ENCODE peak calls at places on chromosome 18, in seven cellular contexts. Q is RWPE1; X is brain microvascular endothelial cell; V is CD8-positive, alpha-beta memory T cell; S is pancreas; K is mammary epithelial cell; W is IMR-90. H is an unnamed sample.
A peak's percentile ranks its signal among the peaks of the same experiment; 100 is the strongest.

GRCh38 chr18:22604986-22605421 is 187.3 kb upstream of the CTAGE1 start:
- DNase-seq in W (no peak), Q (no peak), V (no peak), X (no peak), K (peak; percentile 77), S (no peak), H (no peak)

GRCh38 chr18:79129120-79129519 is 59.9 kb downstream of the ATP9B start:
- DNase-seq in K (no peak), V (no peak), X (no peak), Q (no peak), W (no peak), S (no peak), H (no peak)

GRCh38 chr18:78976697-78977626 is 2.7 kb upstream of the SALL3 start:
- DNase-seq in W (no peak), Q (no peak), K (no peak), V (no peak), X (no peak), S (no peak), H (no peak)

GRCh38 chr18:76457475-76457874 is 37.6 kb downstream of the ZNF516 start:
- DNase-seq in X (no peak), Q (no peak), S (no peak), W (peak; percentile 30), K (no peak), V (no peak), H (no peak)

GRCh38 chr18:21912339-21913239 is 172.0 kb downstream of the MIB1 start:
- DNase-seq in S (no peak), K (no peak), Q (no peak), X (no peak), W (no peak), V (no peak), H (peak; percentile 41)

GRCh38 chr18:22391571-22392359 is 25.9 kb downstream of the CTAGE1 start:
- DNase-seq in X (peak; percentile 98), W (peak; percentile 96), V (peak; percentile 45), S (no peak), K (peak; percentile 99), Q (peak; percentile 65), H (peak; percentile 84)

GRCh38 chr18:50429207-50429948 is 54.5 kb downstream of the SKA1 start:
- DNase-seq in S (no peak), X (peak; percentile 22), W (peak; percentile 12), V (no peak), K (no peak), Q (peak; percentile 5), H (peak; percentile 66)

GRCh38 chr18:22643731-22644130 is 226.0 kb upstream of the CTAGE1 start:
- DNase-seq in K (no peak), S (no peak), V (no peak), Q (no peak), X (no peak), W (peak; percentile 12), H (peak; percentile 32)

GRCh38 chr18:57898506-57899124 is 95.5 kb upstream of the ATP8B1 start:
- DNase-seq in W (peak; percentile 94), X (no peak), S (no peak), Q (no peak), K (peak; percentile 88), V (no peak), H (peak; percentile 56)

GRCh38 chr18:13909541-13909940 is 5.8 kb downstream of the MC2R start:
- DNase-seq in K (no peak), X (no peak), W (no peak), V (no peak), Q (no peak), S (no peak), H (no peak)

GRCh38 chr18:2096581-2096980 is 474.7 kb downstream of the METTL4 start:
- DNase-seq in K (peak; percentile 39), Q (no peak), S (no peak), W (no peak), X (no peak), V (no peak), H (no peak)

GRCh38 chr18:13836559-13836958 is 12.6 kb downstream of the MC5R start:
- DNase-seq in K (no peak), W (no peak), S (no peak), Q (no peak), V (no peak), X (no peak), H (no peak)

GRCh38 chr18:76412010-76412817 is 82.8 kb downstream of the ZNF516 start:
- DNase-seq in W (no peak), V (no peak), S (no peak), X (peak; percentile 12), Q (no peak), K (no peak), H (no peak)

GRCh38 chr18:35136248-35136647 is 95.0 kb downstream of the MAPRE2 start:
- DNase-seq in W (no peak), V (no peak), S (no peak), K (no peak), Q (no peak), X (no peak), H (no peak)

GRCh38 chr18:22935431-22935830 is 2.3 kb downstream of the RBBP8 start:
- DNase-seq in S (no peak), Q (no peak), K (peak; percentile 17), V (no peak), W (no peak), X (no peak), H (no peak)

GRCh38 chr18:46622999-46623398 is 34.0 kb downstream of the LOXHD1 start:
- DNase-seq in V (no peak), S (no peak), K (peak; percentile 16), Q (peak; percentile 8), X (no peak), W (peak; percentile 15), H (peak; percentile 25)

GRCh38 chr18:46622451-46622850 is 34.6 kb downstream of the LOXHD1 start:
- DNase-seq in K (no peak), W (no peak), Q (no peak), V (no peak), S (no peak), X (no peak), H (no peak)

GRCh38 chr18:46625069-46625468 is 32.0 kb downstream of the LOXHD1 start:
- DNase-seq in K (no peak), V (no peak), X (no peak), W (no peak), Q (no peak), S (no peak), H (no peak)

GRCh38 chr18:46624127-46624526 is 32.9 kb downstream of the LOXHD1 start:
- DNase-seq in Q (no peak), W (no peak), K (no peak), X (no peak), S (no peak), V (no peak), H (peak; percentile 13)

GRCh38 chr18:46623541-46623940 is 33.5 kb downstream of the LOXHD1 start:
- DNase-seq in S (no peak), Q (no peak), W (no peak), X (no peak), V (no peak), K (peak; percentile 6), H (peak; percentile 10)
- H3K27ac ChIP-seq in S (no peak overlapping the region), Q (peak overlapping the region; percentile 15), W (no peak overlapping the region), X (no peak overlapping the region), V (no peak overlapping the region), K (no peak overlapping the region), H (no peak overlapping the region)

DNA sequence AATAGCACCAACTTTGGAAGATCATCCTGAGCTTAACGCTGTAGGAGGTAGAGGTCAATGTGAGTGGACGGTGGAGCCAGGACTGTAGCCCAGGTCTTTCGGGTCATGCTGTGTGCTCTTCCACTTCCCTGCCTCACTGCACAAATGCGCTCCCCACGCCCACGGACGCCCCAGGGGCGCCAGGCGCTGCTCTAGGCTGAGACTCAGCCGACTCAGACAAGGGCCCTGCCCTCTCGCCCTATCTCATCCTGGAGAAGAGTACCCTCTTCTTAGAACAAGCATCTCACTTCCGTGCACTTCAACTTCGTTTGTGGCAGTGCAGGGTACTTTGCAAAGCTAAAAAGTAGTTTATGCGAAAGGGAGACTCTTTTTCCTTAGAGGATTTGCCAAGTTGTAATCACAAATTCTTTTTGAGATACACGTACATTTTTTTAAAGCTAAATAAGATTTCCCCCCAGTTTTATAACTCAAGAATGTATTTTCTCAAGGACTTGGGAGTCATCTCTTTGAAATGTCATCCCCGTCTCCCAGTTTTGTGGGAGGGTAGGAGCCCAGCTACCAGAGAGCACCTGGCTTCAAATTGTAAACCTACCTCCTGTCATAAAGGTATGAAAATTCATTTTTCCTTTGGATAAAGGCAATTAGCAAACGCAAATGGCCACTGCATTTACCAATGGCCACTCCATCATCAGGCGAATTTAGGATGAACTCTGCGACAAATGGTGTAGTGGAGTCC is 1.2 kb upstream of the PRELID3A start:
- DNase-seq in K (no peak), V (no peak), X (no peak), Q (no peak), S (no peak), W (no peak), H (no peak)
- H3K27ac ChIP-seq in K (no peak overlapping the region), V (no peak overlapping the region), X (no peak overlapping the region), Q (no peak overlapping the region), S (no peak overlapping the region), W (no peak overlapping the region), H (no peak overlapping the region)

DNA sequence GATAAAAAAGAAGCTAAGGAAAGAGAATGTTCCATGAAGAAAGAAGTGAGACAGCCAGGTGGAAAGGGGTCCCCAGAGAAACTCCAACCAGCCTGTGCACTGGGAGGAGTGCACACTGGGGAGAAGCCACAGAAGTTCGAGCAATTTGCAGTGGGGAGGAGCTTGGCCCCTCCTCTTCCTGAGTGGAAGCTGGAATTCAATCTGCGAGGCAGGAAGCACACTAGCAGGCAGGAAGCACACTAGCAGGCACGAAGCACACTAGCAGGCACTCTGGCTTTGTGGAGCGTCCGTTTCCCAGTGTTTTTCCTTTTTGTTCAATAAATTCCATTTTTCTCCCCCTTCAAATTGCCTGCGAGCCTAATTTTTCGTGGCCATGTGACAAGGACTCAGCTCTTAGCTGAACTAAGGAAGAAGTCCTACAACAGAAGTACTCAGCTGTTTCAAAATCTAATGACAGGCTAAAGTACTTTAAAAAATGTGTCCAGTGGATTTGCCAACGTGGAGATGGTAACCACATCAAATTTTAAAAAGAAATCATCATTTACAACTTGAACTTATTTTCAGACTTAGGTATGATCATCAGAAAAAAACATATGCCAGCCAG is 21.4 kb upstream of the SPIRE1 start:
- DNase-seq in K (no peak), Q (no peak), S (no peak), V (no peak), W (peak; percentile 42), X (peak; percentile 48), H (peak; percentile 9)
- H3K27ac ChIP-seq in K (no peak overlapping the region), Q (peak overlapping the region; percentile 50), S (no peak overlapping the region), V (no peak overlapping the region), W (peak overlapping the region; percentile 7), X (no peak overlapping the region), H (peak overlapping the region; percentile 45)

GRCh38 chr18:36546028-36546427 is 248.5 kb downstream of the FHOD3 start:
- DNase-seq in S (no peak), W (no peak), X (no peak), Q (no peak), K (no peak), V (no peak), H (no peak)
- H3K27ac ChIP-seq in S (no peak overlapping the region), W (no peak overlapping the region), X (no peak overlapping the region), Q (no peak overlapping the region), K (no peak overlapping the region), V (no peak overlapping the region), H (peak overlapping the region; percentile 75)

GRCh38 chr18:32891130-32891529 is 118.3 kb upstream of the KLHL14 start:
- DNase-seq in X (no peak), V (no peak), Q (no peak), W (no peak), K (no peak), S (no peak), H (no peak)
- H3K27ac ChIP-seq in X (no peak overlapping the region), V (no peak overlapping the region), Q (no peak overlapping the region), W (no peak overlapping the region), K (no peak overlapping the region), S (no peak overlapping the region), H (no peak overlapping the region)